ENCODE peak calls at places on chromosomes 13 and 19, in four cellular contexts. E is psoas muscle, A is AG04449, H is ovary. Y is an unnamed sample.
A peak's percentile ranks its signal among the peaks of the same experiment; 100 is the strongest.

GRCh38 chr13:99960663-99961440 is 10.7 kb downstream of the ZIC5 start:
- DNase-seq in E (no peak), A (no peak), H (no peak), Y (no peak)

GRCh38 chr19:41433171-41433570 is 6.0 kb upstream of the B3GNT8 start:
- DNase-seq in E (no peak), A (no peak), H (no peak), Y (no peak)

GRCh38 chr13:107376393-107377085 is 808.6 kb upstream of the ARGLU1 start:
- DNase-seq in E (no peak), A (no peak), H (no peak), Y (no peak)

GRCh38 chr13:54029226-54029625 is 1000.6 kb downstream of the OLFM4 start:
- DNase-seq in E (no peak), A (no peak), H (no peak), Y (no peak)

GRCh38 chr19:3737487-3738205 is 23.8 kb downstream of the APBA3 start:
- DNase-seq in E (no peak), A (no peak), H (no peak), Y (no peak)

GRCh38 chr13:93637852-93638251 is 411.2 kb downstream of the GPC6 start:
- DNase-seq in E (no peak), A (no peak), H (no peak), Y (no peak)

GRCh38 chr13:74218291-74218690 is 84.1 kb upstream of the KLF12 start:
- DNase-seq in E (no peak), A (no peak), H (no peak), Y (no peak)

GRCh38 chr13:96091164-96091931 is 1.4 kb downstream of the HS6ST3 start:
- DNase-seq in E (no peak), A (no peak), H (no peak), Y (no peak)

GRCh38 chr13:75492389-75492788 is 10.4 kb upstream of the TBC1D4 start:
- DNase-seq in E (no peak), A (peak; percentile 70), H (no peak), Y (no peak)

GRCh38 chr13:33111414-33112110 is 95.3 kb downstream of the KL start:
- DNase-seq in E (no peak), A (no peak), H (no peak), Y (no peak)

DNA sequence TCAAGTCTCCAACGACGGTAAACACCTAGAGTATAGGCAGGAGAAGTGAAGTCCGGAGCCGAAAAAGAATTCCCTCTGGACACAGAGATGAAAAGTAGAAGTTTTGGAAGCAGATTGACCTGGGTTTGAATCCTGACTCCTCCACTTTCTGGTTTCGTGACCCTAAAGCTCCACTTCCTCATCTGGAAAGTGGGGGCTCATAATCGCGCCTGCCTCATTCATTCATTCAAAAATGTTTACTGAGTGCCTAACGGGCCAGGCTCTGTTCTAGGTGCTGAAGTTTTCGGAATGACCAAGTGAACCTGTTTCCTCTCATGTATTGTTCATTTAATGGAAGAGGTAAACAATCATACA is 7.1 kb upstream of the EML2 start:
- DNase-seq in E (no peak), A (no peak), H (no peak), Y (no peak)
- H3K4me3 ChIP-seq in E (peak overlapping the region; percentile 56), A (peak overlapping the region; percentile 63), H (no peak overlapping the region), Y (no peak overlapping the region)

DNA sequence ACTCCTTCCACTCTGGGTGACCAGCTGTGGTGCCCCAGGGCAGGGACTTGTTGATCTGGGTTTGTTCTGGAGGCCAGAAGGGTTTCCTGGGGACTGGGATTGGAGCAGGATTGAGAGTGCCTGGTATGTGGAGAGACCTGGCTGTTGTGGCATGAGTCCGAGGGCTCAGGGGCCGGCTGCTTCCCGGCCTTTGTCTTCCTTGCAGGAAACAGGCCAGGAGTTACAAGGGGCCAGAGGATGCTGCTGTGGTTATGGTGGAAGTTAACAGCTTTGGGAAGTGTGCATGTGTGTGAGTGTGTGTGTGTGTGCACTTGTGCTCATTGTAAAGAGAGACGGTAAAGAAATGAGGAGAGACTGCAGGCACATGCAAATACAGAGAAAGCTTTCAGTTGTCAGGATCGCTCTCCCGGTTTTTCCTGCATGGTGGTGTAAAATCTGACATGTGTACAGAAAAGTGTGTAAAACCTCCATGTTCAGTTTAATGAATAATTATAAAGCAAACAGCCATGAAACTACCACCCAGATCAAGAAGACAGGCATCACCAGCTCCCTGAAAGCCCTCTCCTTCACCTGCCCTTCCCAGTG is 19.0 kb downstream of the PAK4 start:
- DNase-seq in E (no peak), A (no peak), H (no peak), Y (no peak)
- TF ChIP-seq CTCF in E (no peak), A (no peak), H (no peak), Y (no peak)

GRCh38 chr13:30409911-30410704 is 12.2 kb upstream of the UBE2L5 start:
- DNase-seq in E (no peak), A (no peak), H (peak; percentile 48), Y (no peak)
- H3K4me3 ChIP-seq in E (no peak overlapping the region), A (no peak overlapping the region), H (no peak overlapping the region), Y (no peak overlapping the region)

GRCh38 chr13:103184413-103184812 is 118.2 kb upstream of the SLC10A2 start:
- DNase-seq in E (no peak), A (no peak), H (no peak), Y (no peak)

GRCh38 chr13:103187621-103188020 is 121.4 kb upstream of the SLC10A2 start:
- DNase-seq in E (no peak), A (no peak), H (no peak), Y (no peak)

GRCh38 chr13:103190841-103191240 is 124.6 kb upstream of the SLC10A2 start:
- DNase-seq in E (no peak), A (no peak), H (no peak), Y (no peak)

DNA sequence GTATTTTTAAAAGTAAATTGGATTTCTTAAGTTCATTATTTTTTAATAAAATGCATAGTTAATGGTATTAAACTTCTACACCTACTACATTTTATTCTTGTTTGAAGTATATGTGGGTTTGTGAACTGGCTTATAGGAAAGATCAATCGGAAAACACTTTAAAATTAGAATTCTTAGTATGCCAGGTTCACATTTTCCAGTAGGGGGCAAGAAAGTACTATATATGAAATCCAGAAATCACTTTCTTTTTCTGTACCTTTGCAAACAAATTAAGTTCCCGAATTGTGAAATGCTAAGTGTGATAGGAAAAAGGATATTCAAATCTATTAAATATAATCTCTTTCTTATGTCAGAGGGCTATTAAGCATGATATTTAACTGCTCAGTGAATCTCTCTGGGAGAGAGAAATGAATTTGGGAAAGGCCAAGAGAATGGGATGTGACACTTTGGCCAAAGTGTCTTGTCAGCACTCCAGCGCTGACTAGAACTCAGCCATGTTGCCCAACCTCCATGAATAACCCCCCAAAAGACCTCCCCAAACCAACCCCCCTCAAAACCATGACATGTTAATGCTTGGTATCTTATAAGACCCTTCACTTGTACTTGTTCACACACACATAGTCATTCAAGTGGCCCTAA is 122.6 kb upstream of the SLC10A2 start:
- DNase-seq in E (no peak), A (no peak), H (no peak), Y (no peak)
- TF ChIP-seq CTCF in E (peak; percentile 25), A (no peak), H (no peak), Y (no peak)

DNA sequence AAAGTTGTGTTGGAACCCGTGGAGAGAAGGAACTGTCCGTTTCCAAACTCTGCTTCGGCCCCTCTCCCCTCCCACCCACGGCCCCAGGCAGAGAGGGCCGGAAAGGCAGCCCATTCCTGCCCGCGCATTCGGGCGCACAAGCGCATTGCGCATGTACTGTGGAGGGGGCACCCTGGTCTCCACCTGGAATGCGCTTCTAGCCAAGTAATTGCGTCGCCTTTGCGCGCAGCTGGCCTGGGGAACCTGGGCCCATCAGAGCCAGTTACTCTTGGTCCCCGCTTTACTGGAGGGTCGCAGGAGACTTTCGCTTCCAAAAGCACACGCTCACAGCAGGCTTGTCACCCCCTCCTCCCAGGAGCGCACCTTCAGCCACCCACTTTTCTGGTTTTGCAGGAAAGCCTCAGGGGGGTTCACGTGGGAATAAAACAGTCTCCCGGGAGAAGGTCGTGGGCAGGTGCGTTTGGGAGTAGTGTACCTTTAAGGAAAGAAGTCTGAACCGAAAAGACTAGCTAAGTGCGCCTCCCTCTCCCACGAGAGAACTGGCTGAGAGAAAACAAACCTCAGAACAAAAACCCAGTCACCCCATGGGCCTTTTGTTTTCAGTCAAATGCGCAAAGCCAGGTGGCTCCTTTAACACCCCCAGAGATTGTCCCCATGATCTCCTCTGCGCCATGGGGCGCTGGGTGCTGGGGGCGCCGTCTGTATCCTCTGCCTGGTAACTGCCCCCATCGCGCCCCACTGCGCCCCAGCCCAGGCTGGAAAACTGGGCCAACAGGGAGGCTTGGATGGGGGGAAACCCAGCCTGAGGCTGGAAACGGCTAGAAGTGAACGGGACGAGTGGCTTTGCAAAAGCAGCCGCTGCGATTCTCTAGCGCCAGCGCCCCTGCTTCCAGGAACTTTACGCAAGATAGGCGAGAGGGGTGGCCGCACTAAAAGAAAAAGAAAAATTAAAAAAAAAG is 28.5 kb downstream of the GSX1 start:
- DNase-seq in E (no peak), A (no peak), H (no peak), Y (no peak)
- H3K4me3 ChIP-seq in E (no peak overlapping the region), A (no peak overlapping the region), H (no peak overlapping the region), Y (no peak overlapping the region)

GRCh38 chr19:33374406-33374703 is 846 bp downstream of the CEBPG start:
- DNase-seq in E (peak; percentile 56), A (no peak), H (no peak), Y (no peak)
- TF ChIP-seq CTCF in E (no peak), A (no peak), H (no peak), Y (no peak)

GRCh38 chr19:55160128-55160985 is 2.8 kb upstream of the TNNI3 start:
- DNase-seq in E (peak; percentile 92), A (no peak), H (peak; percentile 38), Y (peak; percentile 24)

GRCh38 chr19:55158423-55158822 is 891 bp upstream of the TNNI3 start:
- DNase-seq in E (no peak), A (no peak), H (no peak), Y (no peak)

GRCh38 chr19:55160986-55161365 is 3.4 kb upstream of the TNNI3 start:
- DNase-seq in E (no peak), A (no peak), H (no peak), Y (no peak)

GRCh38 chr19:55157064-55157908 is at the start of gene TNNI3:
- DNase-seq in E (no peak), A (no peak), H (no peak), Y (no peak)

GRCh38 chr19:55158848-55159793 is 1.6 kb upstream of the TNNI3 start:
- DNase-seq in E (peak; percentile 68), A (no peak), H (no peak), Y (no peak)
- H3K4me3 ChIP-seq in E (no peak overlapping the region), A (no peak overlapping the region), H (no peak overlapping the region), Y (no peak overlapping the region)

GRCh38 chr19:12494260-12494860 is 9.7 kb upstream of the ZNF709 start:
- DNase-seq in E (no peak), A (no peak), H (no peak), Y (no peak)

GRCh38 chr19:12496480-12496879 is 11.9 kb upstream of the ZNF709 start:
- DNase-seq in E (no peak), A (no peak), H (no peak), Y (no peak)

GRCh38 chr19:12497032-12497431 is 12.4 kb upstream of the ZNF709 start:
- DNase-seq in E (no peak), A (no peak), H (no peak), Y (no peak)

GRCh38 chr19:12495002-12495802 is 10.6 kb upstream of the ZNF709 start:
- DNase-seq in E (peak; percentile 96), A (peak; percentile 5), H (peak; percentile 84), Y (peak; percentile 44)
- TF ChIP-seq CTCF in E (peak; percentile 39), A (peak; percentile 38), H (no peak), Y (peak; percentile 43)

GRCh38 chr19:10243606-10244005 is 8.4 kb upstream of the MRPL4 start:
- DNase-seq in E (no peak), A (no peak), H (no peak), Y (no peak)
- H3K4me3 ChIP-seq in E (no peak overlapping the region), A (no peak overlapping the region), H (no peak overlapping the region), Y (no peak overlapping the region)